ENCODE peak calls at places on chromosomes 4 and X, in five cellular contexts. N, W, D, H and L are unnamed samples.

GRCh38 chr4:25771672-25772071 is 91.1 kb downstream of the SEL1L3 start:
- DNase-seq in H (no peak), W (no peak), D (no peak), N (no peak), L (no peak)

GRCh38 chr4:108118505-108118904 is 50.2 kb downstream of the LEF1 start:
- DNase-seq in W (no peak), D (no peak), H (no peak), N (peak), L (no peak)

GRCh38 chrX:150207733-150208132 is 155.4 kb upstream of the MAMLD1 start:
- DNase-seq in N (no peak), H (no peak), D (no peak), W (no peak), L (no peak)

GRCh38 chrX:41703574-41704029 is 14.8 kb downstream of the GPR34 start:
- DNase-seq in W (no peak), D (no peak), N (no peak), H (no peak), L (no peak)

GRCh38 chr4:33746979-33747378 is 2497.3 kb downstream of the ARAP2 start:
- DNase-seq in D (no peak), N (no peak), W (no peak), H (no peak), L (no peak)

GRCh38 chrX:119734897-119735339 is 23.5 kb upstream of the SOWAHD start:
- DNase-seq in H (no peak), D (no peak), N (no peak), W (no peak), L (no peak)

GRCh38 chr4:147526272-147526654 is 45.4 kb downstream of the EDNRA start:
- DNase-seq in D (no peak), W (no peak), N (no peak), H (no peak), L (no peak)

GRCh38 chrX:65586491-65586890 is 51.9 kb upstream of the LAS1L start:
- DNase-seq in W (no peak), H (no peak), D (no peak), N (no peak), L (no peak)

GRCh38 chr4:1469596-1470392 is 63.6 kb upstream of the NKX1-1 start:
- DNase-seq in W (no peak), H (no peak), N (peak), D (no peak), L (no peak)

GRCh38 chrX:11125079-11125478 is 13.9 kb downstream of the HCCS start:
- DNase-seq in H (no peak), N (no peak), W (no peak), D (no peak), L (no peak)

GRCh38 chrX:123728554-123728953 is 4.3 kb downstream of the THOC2 start:
- DNase-seq in W (no peak), D (no peak), H (no peak), N (no peak), L (no peak)

GRCh38 chr4:117941611-117942010 is 92.7 kb upstream of the NDST3 start:
- DNase-seq in N (no peak), D (no peak), W (peak), H (no peak), L (no peak)

GRCh38 chr4:145404754-145405153 is 76.9 kb upstream of the SMAD1 start:
- DNase-seq in D (no peak), W (no peak), N (no peak), H (no peak), L (no peak)

GRCh38 chrX:114065612-114066178 is 518.2 kb upstream of the HTR2C start:
- DNase-seq in D (no peak), W (no peak), N (no peak), H (no peak), L (no peak)

GRCh38 chr4:75643651-75644050 is 13.3 kb upstream of the CDKL2 start:
- DNase-seq in H (no peak), W (no peak), D (no peak), N (no peak), L (no peak)

GRCh38 chrX:46574941-46575381 is 1.4 kb downstream of the CHST7 start:
- DNase-seq in D (no peak), N (no peak), H (no peak), W (no peak), L (no peak)

GRCh38 chr4:122997463-122998101 is 75.2 kb upstream of the NUDT6 start:
- DNase-seq in H (no peak), W (no peak), D (no peak), N (no peak), L (no peak)

GRCh38 chrX:37580080-37580479 is 8.6 kb downstream of the LANCL3 start:
- DNase-seq in H (no peak), W (no peak), D (no peak), N (no peak), L (no peak)

GRCh38 chr4:174119818-174120217 is 163.6 kb downstream of the FBXO8 start:
- DNase-seq in N (no peak), D (no peak), W (peak), H (no peak), L (no peak)

GRCh38 chr4:99861120-99861905 is 32.9 kb downstream of the LAMTOR3 start:
- DNase-seq in N (no peak), D (no peak), W (no peak), H (no peak), L (no peak)